ENCODE peak calls at places on chromosomes 12 and 14, in nine cellular contexts. J, K, Y, M, V, B, O, R and X are unnamed samples.

GRCh38 chr14:71654810-71655209 is 277.4 kb upstream of the RGS6 start:
- DNase-seq in V (no peak), R (no peak), B (no peak), J (no peak), O (no peak), M (no peak), Y (no peak), K (no peak), X (peak)

GRCh38 chr12:70756118-70756517 is 118.9 kb upstream of the PTPRB start:
- DNase-seq in O (no peak), M (no peak), V (no peak), K (peak), Y (no peak), B (no peak), R (no peak), J (no peak), X (peak)

GRCh38 chr12:51442324-51442723 is 17.7 kb downstream of the SLC4A8 start:
- DNase-seq in M (no peak), J (no peak), K (no peak), V (no peak), O (no peak), B (no peak), Y (no peak), R (no peak), X (peak)

GRCh38 chr14:101224356-101225115 is 321.0 kb upstream of the RTL1 start:
- DNase-seq in J (no peak), O (no peak), Y (peak), M (no peak), V (no peak), R (no peak), K (no peak), B (no peak), X (no peak)

GRCh38 chr12:111412007-111412829 is 6.5 kb downstream of the SH2B3 start:
- DNase-seq in R (no peak), Y (peak), K (no peak), M (no peak), B (no peak), O (no peak), V (no peak), J (no peak), X (no peak)

GRCh38 chr12:106987846-106988245 is 900 bp upstream of the MTERF2 start:
- DNase-seq in O (no peak), Y (peak), B (no peak), R (no peak), M (no peak), K (no peak), V (no peak), J (no peak), X (peak)

GRCh38 chr12:127675936-127676335 is 591.0 kb upstream of the TMEM132C start:
- DNase-seq in K (no peak), Y (no peak), M (no peak), R (no peak), J (no peak), B (no peak), O (no peak), V (no peak), X (no peak)

GRCh38 chr12:109760031-109760929 is 46.7 kb downstream of the FAM222A start:
- DNase-seq in M (peak), J (no peak), B (no peak), V (no peak), Y (no peak), K (no peak), O (no peak), R (no peak), X (no peak)

GRCh38 chr12:22039361-22039760 is 6.7 kb upstream of the CMAS start:
- DNase-seq in K (no peak), V (no peak), B (no peak), Y (no peak), J (no peak), R (no peak), M (no peak), O (no peak), X (no peak)

GRCh38 chr12:131882804-131883520 is 11.5 kb upstream of the ULK1 start:
- DNase-seq in Y (no peak), J (no peak), O (peak), R (no peak), V (no peak), B (no peak), K (no peak), M (no peak), X (no peak)

GRCh38 chr14:105841022-105842009 is 314.9 kb downstream of the TMEM121 start:
- DNase-seq in V (no peak), Y (no peak), M (peak), B (no peak), R (no peak), J (no peak), O (no peak), K (no peak), X (no peak)

GRCh38 chr14:74792249-74793039 is 29.3 kb downstream of the YLPM1 start:
- DNase-seq in O (no peak), Y (no peak), R (no peak), J (no peak), K (no peak), V (no peak), B (no peak), M (no peak), X (no peak)

GRCh38 chr12:45638386-45638785 is 91.1 kb upstream of the ARID2 start:
- DNase-seq in M (no peak), K (no peak), Y (no peak), B (no peak), O (no peak), R (no peak), V (no peak), J (no peak), X (no peak)

GRCh38 chr12:31343139-31343538 is 17.2 kb upstream of the SINHCAF start:
- DNase-seq in M (no peak), V (no peak), R (no peak), O (no peak), Y (no peak), B (no peak), J (no peak), K (no peak), X (no peak)

GRCh38 chr12:26870491-26871419 is 37.8 kb upstream of the ITPR2 start:
- DNase-seq in B (no peak), J (no peak), O (no peak), M (no peak), V (no peak), K (no peak), R (no peak), Y (no peak), X (peak)

GRCh38 chr12:85951823-85952222 is 77.7 kb downstream of the NTS start:
- DNase-seq in R (no peak), J (no peak), Y (no peak), V (no peak), M (no peak), B (no peak), O (no peak), K (peak), X (peak)

GRCh38 chr12:52221912-52222457 is 11.1 kb upstream of the KRT7 start:
- DNase-seq in R (no peak), O (no peak), J (no peak), M (no peak), B (peak), Y (peak), V (peak), K (peak), X (peak)

GRCh38 chr12:11805680-11806079 is 156.2 kb downstream of the ETV6 start:
- DNase-seq in R (no peak), Y (no peak), B (no peak), O (no peak), J (no peak), M (no peak), V (no peak), K (no peak), X (no peak)

GRCh38 chr12:131151558-131152345 is 198.0 kb downstream of the ADGRD1 start:
- DNase-seq in M (no peak), R (no peak), K (no peak), Y (no peak), B (no peak), V (no peak), J (no peak), O (no peak), X (no peak)

GRCh38 chr12:99605-100004 is 33.0 kb downstream of the IQSEC3 start:
- DNase-seq in K (no peak), O (no peak), J (no peak), M (no peak), Y (peak), R (no peak), V (no peak), B (peak), X (no peak)

GRCh38 chr14:33401326-33401725 is 462.6 kb downstream of the NPAS3 start:
- DNase-seq in M (no peak), B (no peak), V (no peak), R (no peak), J (no peak), Y (peak), K (no peak), O (no peak), X (no peak)

GRCh38 chr12:62763319-62763718 is 171.6 kb downstream of the PPM1H start:
- DNase-seq in O (no peak), Y (no peak), J (no peak), K (no peak), R (no peak), V (no peak), B (no peak), M (no peak), X (no peak)

GRCh38 chr12:99914206-99914605 is 70.5 kb downstream of the ANKS1B start:
- DNase-seq in R (no peak), B (no peak), J (no peak), O (no peak), Y (no peak), M (no peak), K (no peak), V (no peak), X (no peak)

GRCh38 chr14:68514611-68515194 is 278.2 kb downstream of the ZFP36L1 start:
- DNase-seq in Y (no peak), M (no peak), O (no peak), K (no peak), B (no peak), V (no peak), R (no peak), J (no peak), X (no peak)